ENCODE peak calls at places on chromosomes 13 and 19, in six cellular contexts. F is HepG2, G is pancreas, L is tibial artery, C is aorta, A is GM06990. Q is an unnamed sample.

GRCh38 chr19:4977299-4978174 is 8.6 kb downstream of the KDM4B start:
- DNase-seq in A (no peak), G (no peak), L (peak), F (no peak), C (peak), Q (peak)

GRCh38 chr19:30449673-30450072 is 77.5 kb downstream of the ZNF536 start:
- DNase-seq in F (no peak), G (no peak), C (peak), A (no peak), L (no peak), Q (no peak)

GRCh38 chr19:41863209-41863931 is 3.3 kb downstream of the RPS19 start:
- DNase-seq in A (no peak), G (no peak), F (no peak), L (no peak), C (no peak), Q (no peak)

GRCh38 chr13:111371211-111371610 is 50.8 kb downstream of the TEX29 start:
- DNase-seq in F (no peak), L (no peak), G (no peak), A (no peak), C (no peak), Q (no peak)

GRCh38 chr13:60146491-60146890 is 17.2 kb downstream of the DIAPH3 start:
- DNase-seq in C (no peak), L (no peak), F (no peak), A (no peak), G (no peak), Q (no peak)

GRCh38 chr19:22422220-22422619 is at the start of gene ZNF98:
- DNase-seq in F (no peak), G (peak), A (no peak), L (peak), C (peak), Q (peak)

GRCh38 chr13:34657716-34658115 is 284.4 kb upstream of the NBEA start:
- DNase-seq in F (no peak), A (no peak), C (no peak), G (no peak), L (no peak), Q (no peak)

GRCh38 chr13:110506396-110506795 is 55.1 kb downstream of the RAB20 start:
- DNase-seq in L (no peak), F (no peak), A (no peak), G (peak), C (no peak), Q (no peak)

GRCh38 chr13:74325106-74325505 is 190.9 kb upstream of the KLF12 start:
- DNase-seq in A (no peak), C (no peak), G (peak), F (peak), L (no peak), Q (no peak)

GRCh38 chr19:45677351-45678230 is 9.6 kb downstream of the GIPR start:
- DNase-seq in G (peak), F (peak), A (peak), C (peak), L (peak), Q (peak)

GRCh38 chr19:58356236-58356970 is 3.1 kb upstream of the A1BG start:
- DNase-seq in C (no peak), L (no peak), F (no peak), G (no peak), A (peak), Q (no peak)

GRCh38 chr13:28620011-28620830 is 38.7 kb upstream of the POMP start:
- DNase-seq in C (no peak), F (no peak), G (no peak), A (no peak), L (no peak), Q (no peak)

GRCh38 chr19:46471116-46471733 is at the start of gene PNMA8A:
- DNase-seq in L (peak), A (no peak), F (no peak), C (peak), G (peak), Q (peak)

GRCh38 chr13:109131698-109132257 is 502.4 kb downstream of the MYO16 start:
- DNase-seq in A (no peak), L (no peak), F (no peak), G (no peak), C (no peak), Q (no peak)

GRCh38 chr13:101695870-101696516 is 243.5 kb downstream of the ITGBL1 start:
- DNase-seq in G (no peak), L (peak), F (no peak), C (no peak), A (no peak), Q (no peak)

GRCh38 chr13:51148952-51149573 is 38.0 kb upstream of the C13orf42 start:
- DNase-seq in G (peak), A (no peak), F (no peak), C (no peak), L (no peak), Q (peak)

GRCh38 chr19:6738726-6739389 is 622 bp upstream of the TRIP10 start:
- DNase-seq in L (peak), A (peak), F (no peak), G (peak), C (no peak), Q (peak)

GRCh38 chr13:44908712-44909111 is 80.6 kb downstream of the NUFIP1 start:
- DNase-seq in A (no peak), F (no peak), C (no peak), G (no peak), L (no peak), Q (no peak)

GRCh38 chr13:110912651-110913051 is 2.2 kb downstream of the ANKRD10 start:
- DNase-seq in G (no peak), F (peak), A (no peak), L (no peak), C (no peak), Q (no peak)

GRCh38 chr13:99659234-99659633 is 158.0 kb downstream of the TM9SF2 start:
- DNase-seq in L (no peak), C (no peak), A (no peak), G (no peak), F (no peak), Q (no peak)

GRCh38 chr19:9878511-9879196 is 43.5 kb downstream of the PIN1 start:
- DNase-seq in C (no peak), A (no peak), L (no peak), F (no peak), G (no peak), Q (no peak)

GRCh38 chr19:3249408-3249807 is 24.9 kb downstream of the CELF5 start:
- DNase-seq in G (no peak), L (no peak), F (peak), A (peak), C (no peak), Q (no peak)

GRCh38 chr13:90447034-90447734 is 900.3 kb upstream of the MIR17HG start:
- DNase-seq in A (no peak), F (no peak), C (no peak), L (no peak), G (no peak), Q (no peak)

GRCh38 chr13:111338841-111339240 is 18.4 kb downstream of the TEX29 start:
- DNase-seq in F (no peak), C (no peak), A (no peak), L (peak), G (no peak), Q (no peak)

GRCh38 chr13:106161186-106161585 is 374.3 kb downstream of the EFNB2 start:
- DNase-seq in F (no peak), L (no peak), G (no peak), A (no peak), C (no peak), Q (no peak)

GRCh38 chr13:79645569-79645968 is 164.6 kb downstream of the NDFIP2 start:
- DNase-seq in C (no peak), G (no peak), L (no peak), F (no peak), A (no peak), Q (no peak)

GRCh38 chr19:33388817-33389573 is 15.5 kb downstream of the CEBPG start:
- DNase-seq in C (peak), L (no peak), G (peak), A (no peak), F (no peak), Q (no peak)

GRCh38 chr19:35509861-35510625 is 3.4 kb downstream of the DMKN start:
- DNase-seq in C (peak), G (peak), A (peak), F (peak), L (peak), Q (peak)

GRCh38 chr13:37141011-37141410 is 35.5 kb upstream of the CSNK1A1L start:
- DNase-seq in C (no peak), G (no peak), A (no peak), F (no peak), L (no peak), Q (no peak)

GRCh38 chr19:10580979-10581631 is 6.0 kb downstream of the AP1M2 start:
- DNase-seq in F (peak), L (peak), C (peak), G (peak), A (peak), Q (peak)

GRCh38 chr13:28826368-28826767 is 6.2 kb downstream of the MTUS2 start:
- DNase-seq in G (no peak), L (no peak), C (no peak), A (no peak), F (no peak), Q (no peak)

GRCh38 chr19:49681830-49682229 is 4.8 kb downstream of the PRMT1 start:
- DNase-seq in L (no peak), F (no peak), A (no peak), G (peak), C (peak), Q (no peak)

GRCh38 chr13:44313674-44314073 is 60.0 kb upstream of the SERP2 start:
- DNase-seq in C (no peak), G (no peak), A (no peak), F (no peak), L (no peak), Q (no peak)

GRCh38 chr13:90787007-90787406 is 560.5 kb upstream of the MIR17HG start:
- DNase-seq in G (no peak), F (no peak), A (no peak), L (no peak), C (no peak), Q (no peak)

GRCh38 chr13:47038196-47038595 is 141.3 kb upstream of the HTR2A start:
- DNase-seq in L (no peak), G (no peak), A (no peak), F (no peak), C (no peak), Q (no peak)

GRCh38 chr19:4449022-4449825 is 8.4 kb downstream of the UBXN6 start:
- DNase-seq in F (no peak), A (no peak), C (no peak), L (peak), G (peak), Q (no peak)

GRCh38 chr19:10747271-10747670 is 29.4 kb downstream of the DNM2 start:
- DNase-seq in L (no peak), C (no peak), G (no peak), F (no peak), A (no peak), Q (peak)

GRCh38 chr19:19460761-19461265 is 54.5 kb downstream of the TSSK6 start:
- DNase-seq in A (peak), F (no peak), L (peak), C (peak), G (no peak), Q (peak)
- H3K4me3 ChIP-seq in A (peak), F (no peak), L (no peak), C (no peak), G (no peak), Q (peak)

DNA sequence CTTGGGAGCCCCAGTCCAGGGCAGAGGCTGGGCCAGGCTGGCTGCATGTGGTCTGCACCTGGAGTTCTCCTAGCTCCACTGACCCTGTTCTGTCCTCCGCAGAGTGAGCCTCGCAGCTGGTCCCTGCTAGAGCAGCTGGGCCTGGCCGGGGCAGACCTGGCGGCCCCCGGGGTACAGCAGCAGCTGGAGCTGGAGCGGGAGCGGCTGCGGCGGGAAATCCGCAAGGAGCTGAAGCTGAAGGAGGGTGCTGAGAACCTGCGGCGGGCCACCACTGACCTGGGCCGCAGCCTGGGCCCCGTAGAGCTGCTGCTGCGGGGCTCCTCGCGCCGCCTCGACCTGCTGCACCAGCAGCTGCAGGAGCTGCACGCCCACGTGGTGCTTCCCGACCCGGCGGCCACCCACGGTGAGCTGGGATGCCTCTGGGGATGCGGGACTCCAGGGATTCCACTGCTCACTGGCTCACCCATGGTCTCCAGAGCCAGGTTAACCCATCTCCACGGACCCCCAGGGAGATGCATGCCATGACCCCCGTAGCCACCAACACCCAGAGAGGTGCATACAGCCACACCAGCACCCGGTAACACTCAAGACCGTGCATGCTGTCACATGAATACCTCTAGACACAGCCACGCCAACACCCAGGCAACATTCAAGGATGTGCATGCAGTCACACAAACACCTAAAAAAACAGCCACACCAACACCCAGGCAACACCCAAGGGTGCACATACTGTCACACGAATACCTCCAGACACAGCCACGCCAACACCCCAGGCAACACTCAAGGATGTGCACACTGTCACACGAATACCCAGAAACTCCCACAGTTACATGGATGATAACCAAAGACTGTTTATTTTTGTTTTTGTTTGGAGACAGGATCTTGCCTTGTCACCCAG is 8.2 kb downstream of the PKN1 start:
- DNase-seq in F (no peak), A (no peak), C (no peak), L (no peak), G (no peak), Q (no peak)
- H3K4me3 ChIP-seq in F (no peak), A (peak), C (no peak), L (no peak), G (no peak), Q (no peak)

GRCh38 chr19:17339088-17339741 is 1.9 kb downstream of the GTPBP3 start:
- DNase-seq in C (peak), F (no peak), G (no peak), L (no peak), A (no peak), Q (no peak)
- H3K4me3 ChIP-seq in C (no peak), F (no peak), G (no peak), L (no peak), A (no peak), Q (no peak)

DNA sequence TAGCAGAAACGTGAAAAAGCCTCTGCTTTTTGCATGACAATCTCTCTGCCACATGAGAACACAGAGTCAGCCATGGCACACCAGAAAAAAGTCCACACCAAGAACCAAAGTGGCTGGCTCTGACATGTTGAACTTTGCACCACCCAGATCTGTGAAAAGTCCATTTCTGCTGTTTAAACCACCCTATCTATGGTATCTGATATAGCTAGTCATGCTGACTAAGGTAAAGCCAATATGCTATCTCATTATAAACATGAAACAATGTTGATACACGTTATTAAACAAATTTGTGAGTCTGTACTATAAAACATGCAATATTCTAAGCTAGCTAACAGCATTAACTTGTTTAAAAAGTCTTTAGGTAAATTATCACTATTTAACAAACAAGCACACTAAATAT is 21.0 kb upstream of the ZNF432 start:
- DNase-seq in L (no peak), A (no peak), C (no peak), F (no peak), G (no peak), Q (no peak)
- H3K4me3 ChIP-seq in L (no peak), A (no peak), C (peak), F (no peak), G (no peak), Q (no peak)

GRCh38 chr13:97369269-97369893 is 64.6 kb upstream of the RAP2A start:
- DNase-seq in A (peak), F (no peak), L (no peak), C (no peak), G (no peak), Q (no peak)
- H3K4me3 ChIP-seq in A (peak), F (no peak), L (peak), C (peak), G (peak), Q (peak)

GRCh38 chr13:20702530-20702929 is 969 bp upstream of the IL17D start:
- DNase-seq in A (no peak), G (no peak), L (no peak), F (no peak), C (no peak), Q (no peak)
- H3K4me3 ChIP-seq in A (peak), G (peak), L (peak), F (peak), C (no peak), Q (peak)

GRCh38 chr13:95678967-95679366 is 2.0 kb downstream of the DNAJC3 start:
- DNase-seq in L (no peak), F (no peak), A (no peak), C (no peak), G (no peak), Q (no peak)
- H3K4me3 ChIP-seq in L (peak), F (peak), A (peak), C (peak), G (peak), Q (no peak)